ENCODE peak calls at places on chromosomes 6 and 20, in five cellular contexts. X, L, A, H and Z are unnamed samples.

GRCh38 chr6:119791746-119792145 is 442.2 kb upstream of the MAN1A1 start:
- DNase-seq in L (no peak), A (no peak), X (no peak), H (no peak), Z (no peak)

GRCh38 chr6:161557333-161558107 is 283.7 kb upstream of the AGPAT4 start:
- DNase-seq in X (no peak), A (no peak), H (no peak), L (peak), Z (peak)

GRCh38 chr6:95572098-95572497 is 5.2 kb upstream of the MANEA start:
- DNase-seq in H (no peak), L (no peak), X (no peak), A (no peak), Z (no peak)

GRCh38 chr6:116152620-116153019 is 26.7 kb upstream of the COL10A1 start:
- DNase-seq in H (no peak), A (no peak), L (no peak), X (no peak), Z (no peak)

GRCh38 chr20:58673119-58673518 is 19.5 kb upstream of the NPEPL1 start:
- DNase-seq in L (no peak), X (no peak), A (no peak), H (no peak), Z (no peak)

GRCh38 chr6:80210618-80211017 is 104.1 kb downstream of the BCKDHB start:
- DNase-seq in L (peak), A (no peak), X (peak), H (no peak), Z (no peak)

GRCh38 chr6:167672738-167673137 is 154.0 kb upstream of the AFDN start:
- DNase-seq in L (no peak), H (no peak), A (no peak), X (no peak), Z (no peak)

GRCh38 chr20:41380551-41381262 is 14.1 kb upstream of the EMILIN3 start:
- DNase-seq in A (no peak), H (no peak), L (peak), X (no peak), Z (no peak)

GRCh38 chr6:56188429-56188828 is 59.0 kb downstream of the COL21A1 start:
- DNase-seq in A (no peak), H (no peak), L (no peak), X (no peak), Z (no peak)

GRCh38 chr6:123439371-123439770 is 197.4 kb downstream of the TRDN start:
- DNase-seq in H (no peak), L (no peak), A (no peak), X (no peak), Z (no peak)

DNA sequence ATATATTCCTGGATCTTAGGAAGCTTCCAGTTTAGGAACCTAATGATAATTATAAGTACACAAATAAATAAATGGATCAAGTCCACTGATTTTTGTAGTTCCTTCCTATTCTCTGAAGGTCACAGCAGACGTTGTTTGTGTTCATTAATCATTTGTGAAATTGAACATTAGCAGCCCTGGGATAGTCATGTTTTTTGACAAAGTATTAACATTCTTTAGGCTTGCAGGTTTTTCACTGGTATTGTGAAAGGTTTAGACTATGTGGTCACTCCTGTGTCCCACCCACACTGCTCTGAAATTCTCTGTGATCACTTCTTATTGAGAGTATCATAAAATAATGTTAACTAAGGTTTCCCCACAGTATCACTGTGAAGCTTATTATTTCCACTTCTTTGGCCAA is 3.5 kb downstream of the FAM83B start:
- DNase-seq in A (no peak), H (no peak), X (no peak), L (no peak), Z (no peak)
- H3K4me3 ChIP-seq in A (no peak), H (no peak), X (no peak), L (no peak), Z (no peak)

DNA sequence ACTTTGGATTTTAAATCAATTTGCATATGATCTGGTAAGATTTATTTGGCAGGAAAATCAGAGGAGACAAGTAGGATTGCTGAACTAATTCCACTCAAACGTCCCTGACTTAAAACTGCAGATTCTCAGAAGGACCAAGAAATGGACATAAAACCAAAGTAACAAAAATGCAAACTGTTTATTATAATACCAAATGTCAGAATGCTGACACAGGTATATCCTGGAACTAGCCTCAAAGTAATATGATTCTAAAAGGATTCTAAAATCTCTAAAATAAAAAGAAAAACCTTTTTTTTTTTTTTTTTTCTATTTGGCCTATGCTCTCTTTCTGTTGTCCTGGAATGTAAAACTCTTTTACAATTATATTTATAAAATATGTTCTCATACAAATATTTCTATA is 74.4 kb upstream of the BTBD3 start:
- DNase-seq in H (no peak), L (no peak), X (no peak), A (no peak), Z (no peak)
- H3K4me3 ChIP-seq in H (no peak), L (no peak), X (no peak), A (no peak), Z (no peak)

DNA sequence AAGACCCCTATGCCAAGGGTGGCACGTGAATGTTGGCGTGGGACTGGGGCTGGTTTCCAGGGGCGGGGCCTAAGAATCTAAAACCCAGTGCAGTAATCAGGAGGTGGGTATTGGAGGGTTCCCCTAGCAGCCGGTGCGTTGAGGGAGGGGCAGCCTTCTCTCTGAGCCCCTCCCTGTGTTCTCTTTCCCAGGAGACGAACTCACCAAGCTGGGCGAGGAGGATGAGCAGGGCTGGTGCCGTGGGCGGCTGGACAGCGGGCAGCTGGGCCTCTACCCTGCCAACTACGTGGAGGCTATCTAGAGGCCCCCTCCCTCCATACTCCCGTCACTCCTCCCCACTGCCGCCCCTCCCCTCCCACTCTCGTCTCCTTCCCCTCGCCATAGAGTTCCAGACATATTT is 23.9 kb downstream of the SPDEF start:
- DNase-seq in A (no peak), H (no peak), L (no peak), X (no peak), Z (no peak)
- H3K4me3 ChIP-seq in A (no peak), H (peak), L (no peak), X (no peak), Z (no peak)

GRCh38 chr6:37845026-37845911 is 25.7 kb downstream of the ZFAND3 start:
- DNase-seq in L (no peak), H (no peak), A (no peak), X (no peak), Z (no peak)

GRCh38 chr6:37847704-37848103 is 28.2 kb downstream of the ZFAND3 start:
- DNase-seq in X (no peak), A (no peak), L (no peak), H (no peak), Z (no peak)

GRCh38 chr6:37850728-37851285 is 31.3 kb downstream of the ZFAND3 start:
- DNase-seq in L (no peak), A (no peak), X (no peak), H (no peak), Z (no peak)

GRCh38 chr6:37850243-37850642 is 30.7 kb downstream of the ZFAND3 start:
- DNase-seq in X (no peak), H (no peak), A (no peak), L (no peak), Z (no peak)

DNA sequence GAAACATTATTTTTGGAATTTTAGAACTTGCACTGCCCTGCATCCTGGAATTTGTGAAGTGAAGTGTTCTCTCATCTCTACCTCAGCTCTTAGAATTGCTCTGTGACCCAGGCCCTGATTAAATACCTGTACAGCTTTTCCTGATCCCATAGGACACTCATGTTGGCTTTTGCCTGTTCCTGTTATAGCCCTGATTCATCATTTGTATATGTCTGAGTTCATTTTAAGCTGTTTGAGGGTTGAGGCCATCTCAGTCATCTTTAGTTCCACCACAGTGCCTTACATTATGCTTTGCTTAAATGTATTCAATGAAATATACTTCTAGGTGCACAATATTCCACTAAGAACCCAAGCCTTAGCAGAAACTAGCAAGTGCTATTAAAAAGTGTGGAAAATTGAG is 26.4 kb downstream of the ZFAND3 start:
- DNase-seq in L (no peak), X (no peak), A (no peak), H (no peak), Z (no peak)
- H3K4me3 ChIP-seq in L (no peak), X (no peak), A (no peak), H (no peak), Z (no peak)

GRCh38 chr6:107493158-107494057 is 3.5 kb downstream of the SOBP start:
- DNase-seq in A (peak), H (no peak), X (no peak), L (peak), Z (peak)
- H3K4me3 ChIP-seq in A (no peak), H (no peak), X (peak), L (peak), Z (peak)

GRCh38 chr20:63453029-63453523 is 19.4 kb downstream of the KCNQ2 start:
- DNase-seq in X (no peak), H (no peak), L (no peak), A (no peak), Z (no peak)
- H3K4me3 ChIP-seq in X (no peak), H (no peak), L (no peak), A (no peak), Z (no peak)

DNA sequence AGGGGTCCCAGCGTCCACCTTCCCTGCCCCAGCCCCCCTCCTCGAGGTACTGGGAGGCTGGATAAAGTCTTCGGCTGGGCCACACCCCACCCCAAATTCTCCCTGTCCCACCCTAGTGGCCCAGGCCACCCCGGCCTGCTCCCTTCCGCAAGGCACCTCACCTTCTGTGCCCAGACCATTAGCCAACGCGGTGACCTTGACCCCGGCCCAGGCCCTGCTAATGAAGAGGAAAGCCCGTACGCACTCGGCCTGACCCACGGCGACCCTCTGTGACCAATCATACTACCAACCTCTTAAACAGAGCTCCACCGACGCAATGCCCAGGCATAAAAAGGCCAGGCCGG is 182 bp upstream of the OXT start:
- DNase-seq in H (no peak), X (no peak), L (no peak), A (no peak), Z (no peak)
- H3K4me3 ChIP-seq in H (peak), X (peak), L (no peak), A (no peak), Z (no peak)

DNA sequence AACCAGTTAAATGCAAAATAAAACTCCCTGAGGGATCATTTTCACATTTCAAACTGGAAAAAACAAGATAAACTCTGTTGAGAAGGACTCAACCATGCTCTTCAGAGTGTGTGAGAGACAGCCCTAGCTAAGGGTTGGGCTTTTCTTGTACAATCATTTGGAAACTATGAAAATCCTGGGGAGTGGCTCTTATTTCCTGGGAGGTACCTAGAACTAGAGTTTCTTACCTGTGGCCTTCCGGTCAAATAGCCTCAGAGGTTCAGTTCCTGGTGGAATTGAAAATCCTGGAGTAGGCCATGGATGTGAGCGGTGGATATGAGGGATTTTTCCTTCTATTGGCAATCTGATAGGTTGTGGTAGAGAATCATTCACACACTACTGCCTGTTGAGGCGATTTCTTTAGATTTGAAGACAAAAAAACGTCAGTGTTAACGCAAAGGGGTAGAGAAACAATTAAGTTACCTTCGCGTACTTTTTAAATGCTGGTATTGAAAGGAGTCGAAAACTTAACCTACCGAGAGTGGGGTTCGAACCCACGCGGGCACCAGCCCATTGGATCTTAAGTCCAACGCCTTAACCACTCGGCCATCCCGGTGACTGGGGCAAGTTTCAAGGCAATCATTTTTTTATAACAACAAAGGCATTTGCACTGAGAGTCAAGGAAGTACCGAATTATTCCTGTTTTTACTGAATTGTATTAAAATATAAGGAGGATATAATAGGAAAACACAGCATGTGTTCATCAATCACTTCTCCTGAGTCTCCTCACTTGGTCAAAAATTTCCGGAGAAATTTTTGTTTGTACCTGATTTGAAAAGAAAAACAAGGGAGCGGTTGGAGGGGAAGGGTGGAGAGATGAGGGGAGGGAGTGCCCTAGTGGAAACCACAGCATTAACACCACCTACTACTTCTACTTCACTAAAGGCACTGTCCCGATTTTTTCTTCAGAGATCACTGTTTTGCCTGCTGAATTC is 191.3 kb downstream of the OR2B2 start:
- DNase-seq in A (no peak), H (no peak), L (peak), X (no peak), Z (no peak)
- H3K4me3 ChIP-seq in A (no peak), H (no peak), L (peak), X (no peak), Z (no peak)